ENCODE peak calls at places on chromosomes 4 and X, in nine cellular contexts. M, B, N, F, Q, A, L, E and Y are unnamed samples.
A peak's percentile ranks its signal among the peaks of the same experiment; 100 is the strongest.

GRCh38 chrX:65671966-65672365 is 4.5 kb downstream of the MSN start:
- DNase-seq in F (no peak), Q (no peak), B (no peak), A (no peak), E (no peak), M (no peak), L (no peak), N (no peak), Y (no peak)

GRCh38 chr4:150010525-150011126 is 67.6 kb upstream of the DCLK2 start:
- DNase-seq in M (peak; percentile 78), A (peak; percentile 31), N (no peak), F (no peak), Q (peak; percentile 59), B (no peak), E (no peak), L (peak; percentile 36), Y (no peak)

GRCh38 chr4:147285751-147286150 is 195.1 kb upstream of the EDNRA start:
- DNase-seq in Q (no peak), M (peak; percentile 78), A (no peak), L (no peak), F (no peak), B (no peak), E (no peak), N (no peak), Y (no peak)

GRCh38 chrX:52983526-52983925 is 25.2 kb upstream of the FAM156A start:
- DNase-seq in Q (no peak), E (no peak), F (no peak), L (no peak), B (no peak), M (no peak), N (no peak), A (no peak), Y (no peak)

GRCh38 chr4:147398556-147398955 is 82.3 kb upstream of the EDNRA start:
- DNase-seq in A (no peak), Q (no peak), E (no peak), N (no peak), B (no peak), M (no peak), F (no peak), L (no peak), Y (no peak)

GRCh38 chr4:3515646-3516045 is 16.6 kb downstream of the LRPAP1 start:
- DNase-seq in L (no peak), N (no peak), F (no peak), B (no peak), A (no peak), E (no peak), Q (no peak), M (no peak), Y (no peak)

GRCh38 chr4:111040904-111041303 is 418.0 kb upstream of the PITX2 start:
- DNase-seq in Q (no peak), L (no peak), N (no peak), B (no peak), F (no peak), A (no peak), E (no peak), M (no peak), Y (no peak)

GRCh38 chr4:13126976-13127910 is 356.9 kb downstream of the RAB28 start:
- DNase-seq in N (no peak), M (no peak), A (peak; percentile 18), L (no peak), Q (no peak), F (no peak), B (no peak), E (no peak), Y (no peak)

GRCh38 chr4:177250056-177250696 is 59.5 kb upstream of the NEIL3 start:
- DNase-seq in E (peak; percentile 29), N (no peak), B (peak; percentile 89), M (peak; percentile 65), F (peak; percentile 17), Q (peak; percentile 53), L (peak; percentile 47), A (peak; percentile 67), Y (no peak)

GRCh38 chr4:113849771-113850170 is 88.2 kb upstream of the CAMK2D start:
- DNase-seq in A (no peak), N (no peak), F (no peak), L (no peak), B (no peak), E (no peak), Q (no peak), M (no peak), Y (no peak)

GRCh38 chrX:128460835-128461234 is 408.6 kb upstream of the ACTRT1 start:
- DNase-seq in B (no peak), E (no peak), L (no peak), N (no peak), Q (no peak), F (no peak), A (no peak), M (no peak), Y (no peak)

GRCh38 chr4:144449623-144450022 is 196.3 kb upstream of the HHIP start:
- DNase-seq in N (peak; percentile 31), A (no peak), M (no peak), F (no peak), L (no peak), Q (peak; percentile 22), B (no peak), E (no peak), Y (no peak)

GRCh38 chr4:9765091-9765490 is 16.3 kb upstream of the DRD5 start:
- DNase-seq in N (no peak), M (no peak), B (no peak), L (no peak), Q (no peak), F (no peak), E (no peak), A (peak; percentile 34), Y (no peak)

GRCh38 chr4:10011277-10011676 is 10.0 kb downstream of the SLC2A9 start:
- DNase-seq in N (no peak), B (no peak), Q (no peak), F (no peak), A (no peak), E (no peak), L (no peak), M (no peak), Y (no peak)

GRCh38 chr4:15756361-15756861 is 21.7 kb upstream of the CD38 start:
- DNase-seq in M (peak; percentile 55), E (peak; percentile 28), A (no peak), N (peak; percentile 50), F (peak; percentile 52), Q (peak; percentile 60), B (no peak), L (no peak), Y (peak; percentile 5)

GRCh38 chr4:154478128-154478527 is 13.5 kb downstream of the DCHS2 start:
- DNase-seq in N (no peak), E (no peak), M (no peak), Q (no peak), L (no peak), F (no peak), B (no peak), A (no peak), Y (no peak)

GRCh38 chrX:16215660-16216059 is 48.4 kb downstream of the MAGEB17 start:
- DNase-seq in A (no peak), L (no peak), B (no peak), Q (no peak), M (no peak), E (no peak), F (no peak), N (no peak), Y (no peak)

GRCh38 chr4:138414202-138414601 is 172.1 kb upstream of the SLC7A11 start:
- DNase-seq in M (no peak), F (no peak), N (no peak), L (no peak), A (no peak), E (no peak), Q (no peak), B (no peak), Y (no peak)

GRCh38 chrX:118963159-118963558 is 11.3 kb upstream of the LONRF3 start:
- DNase-seq in F (no peak), E (no peak), B (no peak), N (no peak), L (no peak), M (no peak), A (no peak), Q (no peak), Y (no peak)

GRCh38 chr4:100933628-100934027 is 413.7 kb downstream of the PPP3CA start:
- DNase-seq in E (no peak), A (no peak), Q (no peak), M (peak; percentile 44), L (no peak), N (no peak), F (no peak), B (no peak), Y (no peak)

GRCh38 chrX:133437356-133437755 is 22.1 kb upstream of the GPC4 start:
- DNase-seq in Q (no peak), M (no peak), N (no peak), F (no peak), B (no peak), A (no peak), L (no peak), E (no peak), Y (no peak)

GRCh38 chr4:84632092-84632491 is 49.2 kb downstream of the CDS1 start:
- DNase-seq in M (peak; percentile 71), E (no peak), N (peak; percentile 5), Q (no peak), F (no peak), L (peak; percentile 27), B (no peak), A (no peak), Y (no peak)

GRCh38 chr4:15035152-15035551 is 32.9 kb downstream of the CPEB2 start:
- DNase-seq in M (peak; percentile 48), L (no peak), B (no peak), A (no peak), Q (no peak), N (no peak), E (no peak), F (no peak), Y (no peak)

GRCh38 chr4:165048170-165048569 is 5.5 kb upstream of the TRIM75 start:
- DNase-seq in B (no peak), L (no peak), M (no peak), Q (no peak), N (no peak), A (no peak), F (no peak), E (no peak), Y (no peak)

GRCh38 chr4:1075809-1076524 is 37.4 kb downstream of the RNF212 start:
- DNase-seq in A (no peak), M (no peak), Q (no peak), E (no peak), L (no peak), F (no peak), N (no peak), B (no peak), Y (no peak)

GRCh38 chr4:36165256-36166005 is 78.9 kb downstream of the ARAP2 start:
- DNase-seq in B (no peak), N (no peak), L (no peak), Q (no peak), A (no peak), E (no peak), M (peak; percentile 39), F (no peak), Y (no peak)

GRCh38 chrX:12971282-12972003 is 3.5 kb upstream of the TMSB4X start:
- DNase-seq in B (no peak), M (no peak), N (no peak), E (no peak), L (no peak), Q (no peak), F (no peak), A (peak; percentile 65), Y (no peak)

GRCh38 chrX:123185714-123186113 is 1.6 kb downstream of the GRIA3 start:
- DNase-seq in Q (no peak), E (no peak), A (no peak), B (no peak), L (no peak), N (no peak), M (no peak), F (no peak), Y (no peak)

GRCh38 chr4:21991050-21991449 is 42.5 kb upstream of the KCNIP4 start:
- DNase-seq in N (no peak), Q (no peak), M (peak; percentile 5), E (no peak), B (no peak), A (peak; percentile 24), F (no peak), L (no peak), Y (no peak)